ENCODE peak calls at places on chromosome 10, in ten cellular contexts. One of them, this sample, is unnamed.

GRCh38 chr10:21336476-21337170 is 188.9 kb downstream of the SKIDA1 start:
- DNase-seq in upper lobe of right lung: no peak
- DNase-seq in choroid plexus epithelial cell: peak; percentile 98
- DNase-seq in left ventricle myocardium inferior: peak; percentile 28
- DNase-seq in adrenal gland: peak; percentile 88
- DNase-seq in SK-N-MC: no peak
- DNase-seq in fibroblast of mammary gland: peak; percentile 97
- DNase-seq in adipocyte: peak; percentile 87
- DNase-seq in neuronal stem cell: peak; percentile 37
- DNase-seq in ovary: peak; percentile 77
- DNase-seq in this sample: peak; percentile 97

GRCh38 chr10:14652067-14652466 is 122.6 kb downstream of the FAM107B start:
- DNase-seq in adipocyte: peak; percentile 65
- DNase-seq in ovary: no peak
- DNase-seq in left ventricle myocardium inferior: no peak
- DNase-seq in upper lobe of right lung: no peak
- DNase-seq in fibroblast of mammary gland: no peak
- DNase-seq in choroid plexus epithelial cell: peak; percentile 36
- DNase-seq in neuronal stem cell: no peak
- DNase-seq in adrenal gland: no peak
- DNase-seq in SK-N-MC: no peak
- DNase-seq in this sample: no peak

GRCh38 chr10:105973252-105973877 is 1191.1 kb downstream of the SORCS1 start:
- DNase-seq in neuronal stem cell: no peak
- DNase-seq in ovary: no peak
- DNase-seq in upper lobe of right lung: no peak
- DNase-seq in fibroblast of mammary gland: no peak
- DNase-seq in adipocyte: no peak
- DNase-seq in SK-N-MC: no peak
- DNase-seq in choroid plexus epithelial cell: no peak
- DNase-seq in adrenal gland: no peak
- DNase-seq in left ventricle myocardium inferior: no peak
- DNase-seq in this sample: peak; percentile 2

GRCh38 chr10:7525314-7526016 is 114.6 kb upstream of the SFMBT2 start:
- DNase-seq in upper lobe of right lung: no peak
- DNase-seq in choroid plexus epithelial cell: peak; percentile 83
- DNase-seq in left ventricle myocardium inferior: no peak
- DNase-seq in neuronal stem cell: peak; percentile 64
- DNase-seq in adrenal gland: peak; percentile 67
- DNase-seq in SK-N-MC: peak; percentile 48
- DNase-seq in fibroblast of mammary gland: peak; percentile 73
- DNase-seq in adipocyte: peak; percentile 91
- DNase-seq in ovary: peak; percentile 76
- DNase-seq in this sample: peak; percentile 82

GRCh38 chr10:26269754-26270153 is 53.2 kb downstream of the GAD2 start:
- DNase-seq in ovary: no peak
- DNase-seq in choroid plexus epithelial cell: peak; percentile 8
- DNase-seq in SK-N-MC: peak; percentile 22
- DNase-seq in adipocyte: no peak
- DNase-seq in left ventricle myocardium inferior: no peak
- DNase-seq in upper lobe of right lung: no peak
- DNase-seq in adrenal gland: no peak
- DNase-seq in neuronal stem cell: peak; percentile 30
- DNase-seq in fibroblast of mammary gland: peak; percentile 33
- DNase-seq in this sample: peak; percentile 18

GRCh38 chr10:80855348-80855971 is 317.8 kb downstream of the SH2D4B start:
- DNase-seq in adipocyte: no peak
- DNase-seq in neuronal stem cell: peak; percentile 49
- DNase-seq in SK-N-MC: no peak
- DNase-seq in upper lobe of right lung: peak; percentile 26
- DNase-seq in fibroblast of mammary gland: no peak
- DNase-seq in adrenal gland: no peak
- DNase-seq in ovary: no peak
- DNase-seq in choroid plexus epithelial cell: peak; percentile 1
- DNase-seq in left ventricle myocardium inferior: no peak
- DNase-seq in this sample: no peak

GRCh38 chr10:129951251-129951808 is 12.7 kb downstream of the EBF3 start:
- DNase-seq in upper lobe of right lung: no peak
- DNase-seq in fibroblast of mammary gland: no peak
- DNase-seq in adipocyte: no peak
- DNase-seq in SK-N-MC: no peak
- DNase-seq in ovary: no peak
- DNase-seq in neuronal stem cell: no peak
- DNase-seq in adrenal gland: no peak
- DNase-seq in left ventricle myocardium inferior: no peak
- DNase-seq in choroid plexus epithelial cell: no peak
- DNase-seq in this sample: peak; percentile 24

GRCh38 chr10:18140149-18140956 is at the start of gene CACNB2:
- DNase-seq in adrenal gland: peak; percentile 64
- DNase-seq in ovary: peak; percentile 88
- DNase-seq in SK-N-MC: no peak
- DNase-seq in fibroblast of mammary gland: peak; percentile 66
- DNase-seq in upper lobe of right lung: peak; percentile 72
- DNase-seq in choroid plexus epithelial cell: peak; percentile 64
- DNase-seq in neuronal stem cell: peak; percentile 52
- DNase-seq in left ventricle myocardium inferior: peak; percentile 70
- DNase-seq in adipocyte: peak; percentile 87
- DNase-seq in this sample: peak; percentile 57

GRCh38 chr10:76668013-76668370 is 969.6 kb downstream of the KCNMA1 start:
- DNase-seq in SK-N-MC: no peak
- DNase-seq in adrenal gland: no peak
- DNase-seq in adipocyte: no peak
- DNase-seq in fibroblast of mammary gland: no peak
- DNase-seq in upper lobe of right lung: no peak
- DNase-seq in choroid plexus epithelial cell: no peak
- DNase-seq in left ventricle myocardium inferior: no peak
- DNase-seq in ovary: no peak
- DNase-seq in neuronal stem cell: no peak
- DNase-seq in this sample: no peak

GRCh38 chr10:71771204-71771603 is 2.1 kb downstream of the VSIR start:
- DNase-seq in SK-N-MC: no peak
- DNase-seq in neuronal stem cell: no peak
- DNase-seq in ovary: no peak
- DNase-seq in adipocyte: no peak
- DNase-seq in fibroblast of mammary gland: no peak
- DNase-seq in upper lobe of right lung: no peak
- DNase-seq in choroid plexus epithelial cell: no peak
- DNase-seq in adrenal gland: peak; percentile 76
- DNase-seq in left ventricle myocardium inferior: peak; percentile 63
- DNase-seq in this sample: no peak

GRCh38 chr10:121579656-121580055 is 18.6 kb downstream of the FGFR2 start:
- DNase-seq in left ventricle myocardium inferior: no peak
- DNase-seq in neuronal stem cell: no peak
- DNase-seq in choroid plexus epithelial cell: no peak
- DNase-seq in ovary: no peak
- DNase-seq in upper lobe of right lung: no peak
- DNase-seq in SK-N-MC: no peak
- DNase-seq in adrenal gland: no peak
- DNase-seq in adipocyte: no peak
- DNase-seq in fibroblast of mammary gland: no peak
- DNase-seq in this sample: no peak

GRCh38 chr10:121080324-121080807 is 229.2 kb downstream of the WDR11 start:
- DNase-seq in adrenal gland: no peak
- DNase-seq in SK-N-MC: no peak
- DNase-seq in adipocyte: no peak
- DNase-seq in fibroblast of mammary gland: no peak
- DNase-seq in neuronal stem cell: no peak
- DNase-seq in left ventricle myocardium inferior: peak; percentile 45
- DNase-seq in ovary: no peak
- DNase-seq in choroid plexus epithelial cell: peak; percentile 29
- DNase-seq in upper lobe of right lung: no peak
- DNase-seq in this sample: no peak

GRCh38 chr10:77925795-77926565 is 575 bp downstream of the DLG5 start:
- DNase-seq in neuronal stem cell: peak; percentile 30
- DNase-seq in ovary: peak; percentile 62
- DNase-seq in left ventricle myocardium inferior: peak; percentile 45
- DNase-seq in upper lobe of right lung: peak; percentile 86
- DNase-seq in choroid plexus epithelial cell: peak; percentile 45
- DNase-seq in fibroblast of mammary gland: peak; percentile 22
- DNase-seq in SK-N-MC: no peak
- DNase-seq in adrenal gland: no peak
- DNase-seq in adipocyte: peak; percentile 68
- DNase-seq in this sample: peak; percentile 32

GRCh38 chr10:128883126-128884060 is 583.6 kb upstream of the MGMT start:
- DNase-seq in ovary: no peak
- DNase-seq in choroid plexus epithelial cell: no peak
- DNase-seq in fibroblast of mammary gland: no peak
- DNase-seq in adrenal gland: no peak
- DNase-seq in SK-N-MC: no peak
- DNase-seq in left ventricle myocardium inferior: no peak
- DNase-seq in neuronal stem cell: no peak
- DNase-seq in upper lobe of right lung: no peak
- DNase-seq in adipocyte: no peak
- DNase-seq in this sample: no peak

GRCh38 chr10:119090968-119091367 is 10.4 kb upstream of the EIF3A start:
- DNase-seq in left ventricle myocardium inferior: no peak
- DNase-seq in fibroblast of mammary gland: peak; percentile 91
- DNase-seq in adrenal gland: no peak
- DNase-seq in adipocyte: peak; percentile 73
- DNase-seq in ovary: no peak
- DNase-seq in upper lobe of right lung: no peak
- DNase-seq in neuronal stem cell: no peak
- DNase-seq in SK-N-MC: no peak
- DNase-seq in choroid plexus epithelial cell: peak; percentile 41
- DNase-seq in this sample: peak; percentile 59

GRCh38 chr10:50325449-50326188 is 74.3 kb upstream of the ASAH2 start:
- DNase-seq in adrenal gland: peak; percentile 38
- DNase-seq in SK-N-MC: no peak
- DNase-seq in fibroblast of mammary gland: peak; percentile 98
- DNase-seq in upper lobe of right lung: peak; percentile 58
- DNase-seq in left ventricle myocardium inferior: peak; percentile 43
- DNase-seq in neuronal stem cell: no peak
- DNase-seq in ovary: peak; percentile 52
- DNase-seq in adipocyte: peak; percentile 86
- DNase-seq in choroid plexus epithelial cell: peak; percentile 98
- DNase-seq in this sample: peak; percentile 96
- H3K4me3 ChIP-seq in adrenal gland: no peak overlapping the region
- H3K4me3 ChIP-seq in SK-N-MC: no peak overlapping the region
- H3K4me3 ChIP-seq in fibroblast of mammary gland: peak overlapping the region; percentile 8
- H3K4me3 ChIP-seq in upper lobe of right lung: no peak overlapping the region
- H3K4me3 ChIP-seq in left ventricle myocardium inferior: peak overlapping the region; percentile 46
- H3K4me3 ChIP-seq in neuronal stem cell: no peak overlapping the region
- H3K4me3 ChIP-seq in ovary: no peak overlapping the region
- H3K4me3 ChIP-seq in adipocyte: peak overlapping the region; percentile 70
- H3K4me3 ChIP-seq in choroid plexus epithelial cell: no peak overlapping the region
- H3K4me3 ChIP-seq in this sample: no peak overlapping the region

DNA sequence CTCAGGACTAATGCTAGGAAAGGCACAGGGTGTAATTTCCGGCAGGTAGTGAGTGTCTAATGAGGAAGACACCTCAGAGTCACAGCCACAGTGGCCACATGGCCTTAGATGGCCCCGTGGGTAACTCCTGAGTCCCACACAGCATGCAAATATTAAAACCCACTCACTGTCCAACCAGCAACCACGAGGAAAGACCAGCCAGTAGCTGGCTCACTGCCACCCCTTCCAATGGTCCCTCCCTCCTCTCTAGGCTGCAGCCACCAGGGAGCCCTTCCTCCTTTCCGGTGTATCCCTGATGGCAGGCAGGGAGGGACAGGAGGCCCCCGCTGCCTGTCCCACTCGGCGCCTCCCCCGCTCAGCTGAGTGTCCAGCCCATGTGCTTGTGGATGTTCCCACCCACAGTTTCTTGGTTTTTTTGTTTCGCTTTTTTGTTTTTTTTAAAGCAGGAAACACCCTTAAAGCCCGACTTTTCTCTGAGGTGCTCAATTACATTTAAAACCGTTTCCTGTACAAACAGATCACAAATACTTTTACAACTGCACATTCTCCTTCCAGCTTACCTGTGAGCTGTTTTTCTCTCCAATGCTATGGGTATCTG is 9.2 kb downstream of the BNIP3 start:
- DNase-seq in adrenal gland: peak; percentile 52
- DNase-seq in adipocyte: no peak
- DNase-seq in ovary: peak; percentile 45
- DNase-seq in left ventricle myocardium inferior: peak; percentile 81
- DNase-seq in choroid plexus epithelial cell: peak; percentile 69
- DNase-seq in neuronal stem cell: no peak
- DNase-seq in fibroblast of mammary gland: peak; percentile 56
- DNase-seq in upper lobe of right lung: no peak
- DNase-seq in SK-N-MC: no peak
- DNase-seq in this sample: peak; percentile 59
- H3K4me3 ChIP-seq in adrenal gland: no peak overlapping the region
- H3K4me3 ChIP-seq in adipocyte: no peak overlapping the region
- H3K4me3 ChIP-seq in ovary: no peak overlapping the region
- H3K4me3 ChIP-seq in left ventricle myocardium inferior: peak overlapping the region; percentile 43
- H3K4me3 ChIP-seq in choroid plexus epithelial cell: peak overlapping the region; percentile 27
- H3K4me3 ChIP-seq in neuronal stem cell: no peak overlapping the region
- H3K4me3 ChIP-seq in fibroblast of mammary gland: no peak overlapping the region
- H3K4me3 ChIP-seq in upper lobe of right lung: no peak overlapping the region
- H3K4me3 ChIP-seq in SK-N-MC: no peak overlapping the region
- H3K4me3 ChIP-seq in this sample: no peak overlapping the region

GRCh38 chr10:98308602-98309365 is 40.8 kb upstream of the LOXL4 start:
- DNase-seq in SK-N-MC: no peak
- DNase-seq in fibroblast of mammary gland: no peak
- DNase-seq in adipocyte: no peak
- DNase-seq in adrenal gland: no peak
- DNase-seq in choroid plexus epithelial cell: peak; percentile 35
- DNase-seq in neuronal stem cell: no peak
- DNase-seq in upper lobe of right lung: no peak
- DNase-seq in left ventricle myocardium inferior: no peak
- DNase-seq in ovary: no peak
- DNase-seq in this sample: no peak
- H3K4me3 ChIP-seq in SK-N-MC: no peak overlapping the region
- H3K4me3 ChIP-seq in fibroblast of mammary gland: peak overlapping the region; percentile 22
- H3K4me3 ChIP-seq in adipocyte: peak overlapping the region; percentile 46
- H3K4me3 ChIP-seq in adrenal gland: no peak overlapping the region
- H3K4me3 ChIP-seq in choroid plexus epithelial cell: peak overlapping the region; percentile 46
- H3K4me3 ChIP-seq in neuronal stem cell: peak overlapping the region; percentile 28
- H3K4me3 ChIP-seq in upper lobe of right lung: no peak overlapping the region
- H3K4me3 ChIP-seq in left ventricle myocardium inferior: no peak overlapping the region
- H3K4me3 ChIP-seq in ovary: no peak overlapping the region
- H3K4me3 ChIP-seq in this sample: peak overlapping the region; percentile 19

GRCh38 chr10:35640474-35640873 is 1.6 kb downstream of the FZD8 start:
- DNase-seq in neuronal stem cell: peak; percentile 63
- DNase-seq in left ventricle myocardium inferior: peak; percentile 69
- DNase-seq in ovary: peak; percentile 42
- DNase-seq in fibroblast of mammary gland: peak; percentile 65
- DNase-seq in SK-N-MC: no peak
- DNase-seq in upper lobe of right lung: peak; percentile 87
- DNase-seq in adrenal gland: peak; percentile 57
- DNase-seq in choroid plexus epithelial cell: peak; percentile 78
- DNase-seq in adipocyte: peak; percentile 90
- DNase-seq in this sample: peak; percentile 76
- H3K4me3 ChIP-seq in neuronal stem cell: peak overlapping the region; percentile 38
- H3K4me3 ChIP-seq in left ventricle myocardium inferior: peak overlapping the region; percentile 88
- H3K4me3 ChIP-seq in ovary: peak overlapping the region; percentile 37
- H3K4me3 ChIP-seq in fibroblast of mammary gland: peak overlapping the region; percentile 49
- H3K4me3 ChIP-seq in SK-N-MC: peak overlapping the region; percentile 80
- H3K4me3 ChIP-seq in upper lobe of right lung: peak overlapping the region; percentile 56
- H3K4me3 ChIP-seq in adrenal gland: no peak overlapping the region
- H3K4me3 ChIP-seq in choroid plexus epithelial cell: peak overlapping the region; percentile 76
- H3K4me3 ChIP-seq in adipocyte: peak overlapping the region; percentile 85
- H3K4me3 ChIP-seq in this sample: peak overlapping the region; percentile 60